ENCODE peak calls at places on chromosomes 13 and 19, in five cellular contexts. One of them, this sample, is unnamed.

GRCh38 chr19:13633109-13633508 is 126.8 kb upstream of the CACNA1A start:
- DNase-seq in GM23248: peak; percentile 14
- DNase-seq in heart left ventricle: no peak
- DNase-seq in right atrium auricular region: no peak
- DNase-seq in MM.1S: no peak
- DNase-seq in this sample: no peak

GRCh38 chr13:20772401-20773131 is 1.2 kb downstream of the EEF1AKMT1 start:
- DNase-seq in GM23248: peak; percentile 50
- DNase-seq in right atrium auricular region: no peak
- DNase-seq in heart left ventricle: no peak
- DNase-seq in MM.1S: no peak
- DNase-seq in this sample: no peak

GRCh38 chr19:34173145-34173956 is 1.0 kb downstream of the LSM14A start:
- DNase-seq in heart left ventricle: no peak
- DNase-seq in GM23248: peak; percentile 42
- DNase-seq in MM.1S: peak; percentile 37
- DNase-seq in right atrium auricular region: no peak
- DNase-seq in this sample: no peak

GRCh38 chr13:112893570-112894422 is 75.2 kb upstream of the MCF2L start:
- DNase-seq in GM23248: peak; percentile 33
- DNase-seq in heart left ventricle: peak; percentile 66
- DNase-seq in right atrium auricular region: no peak
- DNase-seq in MM.1S: peak; percentile 59
- DNase-seq in this sample: no peak

GRCh38 chr13:98349731-98350305 is 172.7 kb upstream of the RNF113B start:
- DNase-seq in right atrium auricular region: no peak
- DNase-seq in GM23248: no peak
- DNase-seq in heart left ventricle: no peak
- DNase-seq in MM.1S: no peak
- DNase-seq in this sample: no peak

GRCh38 chr13:24511824-24512207 is 762 bp downstream of the PARP4 start:
- DNase-seq in MM.1S: no peak
- DNase-seq in GM23248: no peak
- DNase-seq in right atrium auricular region: no peak
- DNase-seq in heart left ventricle: no peak
- DNase-seq in this sample: no peak

GRCh38 chr19:6018786-6019185 is 40.8 kb upstream of the RANBP3 start:
- DNase-seq in MM.1S: no peak
- DNase-seq in heart left ventricle: peak; percentile 26
- DNase-seq in right atrium auricular region: no peak
- DNase-seq in GM23248: no peak
- DNase-seq in this sample: peak; percentile 32

GRCh38 chr13:30619731-30620130 is 2.0 kb downstream of the USPL1 start:
- DNase-seq in heart left ventricle: no peak
- DNase-seq in GM23248: no peak
- DNase-seq in right atrium auricular region: no peak
- DNase-seq in MM.1S: no peak
- DNase-seq in this sample: no peak

GRCh38 chr13:99740261-99740979 is 231.1 kb downstream of the ZIC5 start:
- DNase-seq in MM.1S: no peak
- DNase-seq in heart left ventricle: no peak
- DNase-seq in GM23248: peak; percentile 26
- DNase-seq in right atrium auricular region: no peak
- DNase-seq in this sample: no peak

GRCh38 chr19:3783660-3784584 is 2.3 kb downstream of the MATK start:
- DNase-seq in GM23248: no peak
- DNase-seq in heart left ventricle: no peak
- DNase-seq in MM.1S: no peak
- DNase-seq in right atrium auricular region: no peak
- DNase-seq in this sample: no peak

GRCh38 chr19:54616057-54616456 is 14.2 kb upstream of the LILRB1 start:
- DNase-seq in MM.1S: no peak
- DNase-seq in GM23248: no peak
- DNase-seq in right atrium auricular region: no peak
- DNase-seq in heart left ventricle: no peak
- DNase-seq in this sample: no peak

GRCh38 chr19:22532388-22533310 is 101.5 kb upstream of the ZNF492 start:
- DNase-seq in right atrium auricular region: peak; percentile 92
- DNase-seq in heart left ventricle: peak; percentile 78
- DNase-seq in GM23248: no peak
- DNase-seq in MM.1S: no peak
- DNase-seq in this sample: no peak

GRCh38 chr13:102721800-102722231 is 27.0 kb upstream of the METTL21C start:
- DNase-seq in heart left ventricle: no peak
- DNase-seq in right atrium auricular region: no peak
- DNase-seq in MM.1S: no peak
- DNase-seq in GM23248: peak; percentile 69
- DNase-seq in this sample: no peak

GRCh38 chr19:34241513-34242337 is 12.6 kb upstream of the GARRE1 start:
- DNase-seq in GM23248: no peak
- DNase-seq in heart left ventricle: no peak
- DNase-seq in MM.1S: no peak
- DNase-seq in right atrium auricular region: no peak
- DNase-seq in this sample: peak; percentile 52

GRCh38 chr19:17079710-17080440 is 4.3 kb downstream of the MYO9B start:
- DNase-seq in right atrium auricular region: peak; percentile 94
- DNase-seq in heart left ventricle: peak; percentile 64
- DNase-seq in MM.1S: peak; percentile 84
- DNase-seq in GM23248: peak; percentile 100
- DNase-seq in this sample: peak; percentile 71

GRCh38 chr13:51364404-51365008 is 25.0 kb downstream of the SERPINE3 start:
- DNase-seq in MM.1S: no peak
- DNase-seq in heart left ventricle: no peak
- DNase-seq in GM23248: peak; percentile 66
- DNase-seq in right atrium auricular region: no peak
- DNase-seq in this sample: no peak

GRCh38 chr13:85080726-85081125 is 718.5 kb downstream of the SLITRK6 start:
- DNase-seq in GM23248: no peak
- DNase-seq in MM.1S: no peak
- DNase-seq in right atrium auricular region: no peak
- DNase-seq in heart left ventricle: no peak
- DNase-seq in this sample: no peak

GRCh38 chr19:36605839-36606478 is 846 bp downstream of the ZNF382 start:
- DNase-seq in GM23248: no peak
- DNase-seq in heart left ventricle: no peak
- DNase-seq in MM.1S: no peak
- DNase-seq in right atrium auricular region: no peak
- DNase-seq in this sample: no peak

GRCh38 chr13:34931572-34931971 is 10.5 kb upstream of the NBEA start:
- DNase-seq in MM.1S: no peak
- DNase-seq in right atrium auricular region: no peak
- DNase-seq in heart left ventricle: no peak
- DNase-seq in GM23248: peak; percentile 23
- DNase-seq in this sample: no peak

GRCh38 chr13:28199089-28199488 is 60.7 kb downstream of the PAN3 start:
- DNase-seq in GM23248: no peak
- DNase-seq in right atrium auricular region: no peak
- DNase-seq in heart left ventricle: no peak
- DNase-seq in MM.1S: no peak
- DNase-seq in this sample: no peak

GRCh38 chr13:99261040-99261439 is 2.9 kb upstream of the GPR18 start:
- DNase-seq in MM.1S: no peak
- DNase-seq in right atrium auricular region: no peak
- DNase-seq in GM23248: no peak
- DNase-seq in heart left ventricle: no peak
- DNase-seq in this sample: no peak

GRCh38 chr13:82717249-82717648 is 1165.0 kb downstream of the SLITRK1 start:
- DNase-seq in heart left ventricle: no peak
- DNase-seq in GM23248: peak; percentile 82
- DNase-seq in right atrium auricular region: no peak
- DNase-seq in MM.1S: no peak
- DNase-seq in this sample: no peak

GRCh38 chr13:31208554-31209122 is 8.9 kb downstream of the B3GLCT start:
- DNase-seq in right atrium auricular region: no peak
- DNase-seq in heart left ventricle: no peak
- DNase-seq in GM23248: no peak
- DNase-seq in MM.1S: no peak
- DNase-seq in this sample: no peak

GRCh38 chr19:38020331-38020730 is 113.3 kb downstream of the SIPA1L3 start:
- DNase-seq in MM.1S: no peak
- DNase-seq in GM23248: no peak
- DNase-seq in heart left ventricle: no peak
- DNase-seq in right atrium auricular region: no peak
- DNase-seq in this sample: no peak

GRCh38 chr19:42295831-42296525 is 6.0 kb upstream of the PRR19 start:
- DNase-seq in heart left ventricle: peak; percentile 90
- DNase-seq in right atrium auricular region: peak; percentile 90
- DNase-seq in MM.1S: peak; percentile 79
- DNase-seq in GM23248: peak; percentile 65
- DNase-seq in this sample: peak; percentile 78

GRCh38 chr13:51978836-51979556 is 32.3 kb downstream of the ATP7B start:
- DNase-seq in heart left ventricle: no peak
- DNase-seq in GM23248: no peak
- DNase-seq in MM.1S: no peak
- DNase-seq in right atrium auricular region: no peak
- DNase-seq in this sample: no peak

GRCh38 chr19:46014534-46014933 is 8.3 kb downstream of the PGLYRP1 start:
- DNase-seq in right atrium auricular region: no peak
- DNase-seq in heart left ventricle: peak; percentile 28
- DNase-seq in MM.1S: no peak
- DNase-seq in GM23248: no peak
- DNase-seq in this sample: no peak

DNA sequence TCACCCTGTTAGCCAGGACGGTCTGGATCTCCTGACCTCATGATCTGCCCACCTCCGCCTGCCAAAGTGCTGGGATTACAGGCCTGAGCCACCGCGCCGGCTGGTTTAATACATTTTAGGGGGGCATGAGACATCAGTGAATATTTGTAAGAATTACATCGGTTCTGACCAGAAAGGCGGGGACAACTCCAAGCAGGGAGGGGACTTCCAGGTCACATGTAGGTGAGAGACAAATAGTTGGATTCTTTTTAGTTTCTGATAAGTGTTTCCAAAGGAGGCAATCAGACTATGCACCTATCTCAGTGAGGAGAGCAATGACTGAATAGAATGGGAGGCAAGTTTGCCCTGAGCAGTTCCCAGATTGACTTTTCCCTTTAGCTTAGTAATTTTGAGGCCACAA is 3.7 kb upstream of the ZNF552 start:
- DNase-seq in heart left ventricle: no peak
- DNase-seq in MM.1S: no peak
- DNase-seq in GM23248: no peak
- DNase-seq in right atrium auricular region: no peak
- DNase-seq in this sample: no peak
- H3K36me3 ChIP-seq in heart left ventricle: no peaks in the 10 kb centered on the region
- H3K36me3 ChIP-seq in MM.1S: no peaks in the 10 kb centered on the region
- H3K36me3 ChIP-seq in GM23248: no peaks in the 10 kb centered on the region
- H3K36me3 ChIP-seq in right atrium auricular region: no peaks in the 10 kb centered on the region
- H3K36me3 ChIP-seq in this sample: no peaks in the 10 kb centered on the region

GRCh38 chr19:35559281-35559659 is 4.2 kb downstream of the ATP4A start:
- DNase-seq in GM23248: no peak
- DNase-seq in heart left ventricle: no peak
- DNase-seq in right atrium auricular region: no peak
- DNase-seq in MM.1S: no peak
- DNase-seq in this sample: no peak

GRCh38 chr19:35558400-35559280 is 4.8 kb downstream of the ATP4A start:
- DNase-seq in heart left ventricle: no peak
- DNase-seq in right atrium auricular region: no peak
- DNase-seq in GM23248: no peak
- DNase-seq in MM.1S: no peak
- DNase-seq in this sample: no peak

GRCh38 chr19:35556025-35556590 is 7.3 kb downstream of the ATP4A start:
- DNase-seq in right atrium auricular region: no peak
- DNase-seq in MM.1S: no peak
- DNase-seq in heart left ventricle: no peak
- DNase-seq in GM23248: no peak
- DNase-seq in this sample: no peak

GRCh38 chr19:35556846-35557538 is 6.5 kb downstream of the ATP4A start:
- DNase-seq in right atrium auricular region: no peak
- DNase-seq in heart left ventricle: no peak
- DNase-seq in GM23248: no peak
- DNase-seq in MM.1S: no peak
- DNase-seq in this sample: no peak

GRCh38 chr19:35557539-35558399 is 5.7 kb downstream of the ATP4A start:
- DNase-seq in heart left ventricle: peak; percentile 79
- DNase-seq in MM.1S: no peak
- DNase-seq in GM23248: peak; percentile 55
- DNase-seq in right atrium auricular region: no peak
- DNase-seq in this sample: peak; percentile 57
- H3K4me3 ChIP-seq in heart left ventricle: peak overlapping the region; percentile 44
- H3K4me3 ChIP-seq in MM.1S: no peak overlapping the region
- H3K4me3 ChIP-seq in GM23248: peak overlapping the region; percentile 32
- H3K4me3 ChIP-seq in right atrium auricular region: peak overlapping the region; percentile 28
- H3K4me3 ChIP-seq in this sample: peak overlapping the region; percentile 32

DNA sequence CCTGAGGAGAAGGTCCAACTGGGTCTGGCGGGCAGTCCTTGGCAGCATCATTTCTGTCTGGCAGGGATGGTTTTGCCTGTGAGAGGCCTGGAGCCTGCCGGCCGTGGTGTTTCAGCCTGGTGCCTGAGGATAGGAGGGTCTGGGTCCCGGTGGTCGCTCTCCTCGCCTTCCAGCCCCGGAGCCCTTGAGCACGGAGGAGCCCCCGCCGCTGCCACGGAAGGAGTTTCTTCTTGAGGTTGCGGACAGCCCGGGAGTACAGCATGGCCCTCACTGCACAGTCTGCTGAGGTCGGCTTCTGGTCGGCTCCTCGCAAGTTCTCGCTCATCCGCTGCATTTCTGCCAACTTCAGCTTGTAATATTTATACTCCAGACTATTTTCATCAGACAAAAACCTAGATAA is 23.4 kb downstream of the SUGP2 start:
- DNase-seq in GM23248: no peak
- DNase-seq in heart left ventricle: no peak
- DNase-seq in right atrium auricular region: no peak
- DNase-seq in MM.1S: no peak
- DNase-seq in this sample: no peak
- H3K36me3 ChIP-seq in GM23248: peaks cover 41% of the 10 kb centered on the region
- H3K36me3 ChIP-seq in heart left ventricle: peaks cover 91% of the 10 kb centered on the region
- H3K36me3 ChIP-seq in right atrium auricular region: peaks cover 75% of the 10 kb centered on the region
- H3K36me3 ChIP-seq in MM.1S: peaks cover 11% of the 10 kb centered on the region
- H3K36me3 ChIP-seq in this sample: peaks cover 73% of the 10 kb centered on the region

DNA sequence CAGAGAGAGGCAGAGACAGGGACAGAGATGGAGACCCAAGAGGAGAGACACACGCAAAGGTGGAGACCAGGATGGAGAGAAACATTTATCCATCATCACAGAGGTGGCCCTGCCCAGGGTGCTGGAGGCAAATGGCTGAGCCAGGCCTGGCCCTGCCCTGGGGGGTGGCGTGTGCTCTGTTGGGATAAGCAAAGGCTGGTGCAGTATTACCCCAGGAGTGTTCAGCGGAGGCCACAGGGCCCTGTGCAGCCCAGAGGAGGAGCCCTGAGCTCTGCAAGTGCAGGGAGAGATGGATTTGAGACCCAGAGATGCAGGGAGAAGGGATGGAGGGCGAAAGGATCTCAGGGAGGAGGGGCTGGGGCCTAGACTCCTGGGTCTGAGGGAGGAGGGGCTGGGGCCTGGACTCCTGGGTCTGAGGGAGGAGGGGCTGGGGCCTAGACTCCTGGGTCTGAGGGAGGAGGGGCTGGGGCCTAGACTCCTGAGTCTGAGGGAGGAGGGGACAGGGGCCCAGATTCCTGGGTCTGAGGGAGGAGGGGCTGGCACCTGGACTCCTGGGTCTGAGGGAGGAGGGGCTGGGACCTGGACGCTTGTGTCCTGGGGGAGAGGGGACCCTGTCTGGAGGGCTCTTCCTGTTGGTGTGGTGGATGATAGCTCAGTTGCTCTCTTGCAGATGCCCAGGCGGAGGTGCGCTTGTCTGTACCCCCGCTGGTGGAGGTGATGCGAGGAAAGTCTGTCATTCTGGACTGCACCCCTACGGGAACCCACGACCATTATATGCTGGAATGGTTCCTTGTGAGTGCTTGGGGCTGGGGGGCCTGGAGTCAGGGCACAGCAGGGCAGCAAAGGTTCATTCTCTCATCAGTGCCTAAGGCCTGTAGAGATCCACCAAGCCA is 1.9 kb downstream of the BCAM start:
- DNase-seq in MM.1S: no peak
- DNase-seq in right atrium auricular region: no peak
- DNase-seq in heart left ventricle: no peak
- DNase-seq in GM23248: no peak
- DNase-seq in this sample: no peak
- H3K4me3 ChIP-seq in MM.1S: no peak overlapping the region
- H3K4me3 ChIP-seq in right atrium auricular region: no peak overlapping the region
- H3K4me3 ChIP-seq in heart left ventricle: peak overlapping the region; percentile 72
- H3K4me3 ChIP-seq in GM23248: no peak overlapping the region
- H3K4me3 ChIP-seq in this sample: no peak overlapping the region